ENCODE peak calls at places on chromosomes 5 and 9, in four cellular contexts. H, W, S and N are unnamed samples.
A peak's percentile ranks its signal among the peaks of the same experiment; 100 is the strongest.

GRCh38 chr5:73596705-73597328 is 29.2 kb upstream of the ARHGEF28 start:
- DNase-seq in W (no peak), S (peak; percentile 20), H (no peak), N (peak; percentile 67)

GRCh38 chr5:173396311-173396993 is 68.2 kb upstream of the STC2 start:
- DNase-seq in S (no peak), W (peak; percentile 76), H (no peak), N (peak; percentile 91)

GRCh38 chr5:74432240-74432639 is 208.3 kb downstream of the ENC1 start:
- DNase-seq in S (no peak), W (no peak), H (no peak), N (no peak)

GRCh38 chr9:136050266-136050705 is 44.8 kb downstream of the NACC2 start:
- DNase-seq in S (no peak), W (peak; percentile 54), H (no peak), N (peak; percentile 60)

GRCh38 chr5:74865799-74866652 is at the start of gene FAM169A:
- DNase-seq in W (peak; percentile 52), S (peak; percentile 4), H (peak; percentile 65), N (peak; percentile 83)

GRCh38 chr9:137551656-137552534 is at the start of gene MRPL41:
- DNase-seq in H (peak; percentile 86), S (peak; percentile 68), W (peak; percentile 96), N (peak; percentile 97)

GRCh38 chr5:2750758-2751464 is 566 bp downstream of the IRX2 start:
- DNase-seq in W (no peak), H (peak; percentile 34), S (no peak), N (peak; percentile 80)

GRCh38 chr5:73902327-73903051 is 276.5 kb downstream of the ARHGEF28 start:
- DNase-seq in W (no peak), H (peak; percentile 48), S (peak; percentile 77), N (peak; percentile 54)

GRCh38 chr9:16775330-16775729 is 95.1 kb downstream of the BNC2 start:
- DNase-seq in H (no peak), W (no peak), S (no peak), N (no peak)

GRCh38 chr9:71795097-71795807 is 26.9 kb upstream of the CEMIP2 start:
- DNase-seq in W (no peak), S (no peak), H (no peak), N (no peak)

GRCh38 chr5:44225231-44226160 is 163.7 kb downstream of the FGF10 start:
- DNase-seq in H (no peak), W (no peak), S (no peak), N (no peak)

GRCh38 chr9:38357350-38358114 is 35.0 kb upstream of the ALDH1B1 start:
- DNase-seq in H (no peak), S (no peak), W (no peak), N (no peak)

GRCh38 chr5:67880358-67880810 is 335.2 kb upstream of the PIK3R1 start:
- DNase-seq in H (peak; percentile 37), S (no peak), W (no peak), N (no peak)

GRCh38 chr5:76986828-76987526 is 34.1 kb downstream of the CRHBP start:
- DNase-seq in S (no peak), H (no peak), W (no peak), N (peak; percentile 50)

GRCh38 chr9:93112116-93112863 is 16.3 kb downstream of the CARD19 start:
- DNase-seq in W (no peak), H (no peak), S (no peak), N (peak; percentile 44)

GRCh38 chr9:88270398-88270797 is 117.8 kb upstream of the SPIN1 start:
- DNase-seq in S (no peak), W (no peak), H (no peak), N (no peak)

GRCh38 chr5:82363524-82363923 is 85.4 kb upstream of the RPS23 start:
- DNase-seq in W (no peak), H (no peak), S (no peak), N (no peak)

GRCh38 chr5:612498-613424 is 621 bp downstream of the CEP72 start:
- DNase-seq in W (no peak), H (peak; percentile 26), S (no peak), N (peak; percentile 76)

GRCh38 chr5:156042726-156043125 is 284.2 kb upstream of the SGCD start:
- DNase-seq in S (no peak), H (no peak), W (no peak), N (no peak)

GRCh38 chr5:2317540-2317939 is 433.9 kb downstream of the IRX2 start:
- DNase-seq in W (no peak), S (no peak), H (no peak), N (no peak)

GRCh38 chr5:13611604-13612003 is 332.9 kb downstream of the DNAH5 start:
- DNase-seq in H (peak; percentile 97), S (no peak), W (no peak), N (no peak)

GRCh38 chr5:135400866-135401265 is 1.8 kb upstream of the MACROH2A1 start:
- DNase-seq in S (no peak), H (no peak), W (no peak), N (peak; percentile 65)

GRCh38 chr9:128903079-128903461 is 17.7 kb upstream of the PHYHD1 start:
- DNase-seq in S (no peak), W (no peak), H (no peak), N (no peak)

GRCh38 chr9:121267689-121268597 is at the start of gene GSN:
- DNase-seq in H (peak; percentile 60), W (peak; percentile 85), S (peak; percentile 50), N (peak; percentile 93)

GRCh38 chr5:16588434-16589214 is 28.2 kb downstream of the RETREG1 start:
- DNase-seq in S (no peak), W (no peak), H (no peak), N (no peak)

DNA sequence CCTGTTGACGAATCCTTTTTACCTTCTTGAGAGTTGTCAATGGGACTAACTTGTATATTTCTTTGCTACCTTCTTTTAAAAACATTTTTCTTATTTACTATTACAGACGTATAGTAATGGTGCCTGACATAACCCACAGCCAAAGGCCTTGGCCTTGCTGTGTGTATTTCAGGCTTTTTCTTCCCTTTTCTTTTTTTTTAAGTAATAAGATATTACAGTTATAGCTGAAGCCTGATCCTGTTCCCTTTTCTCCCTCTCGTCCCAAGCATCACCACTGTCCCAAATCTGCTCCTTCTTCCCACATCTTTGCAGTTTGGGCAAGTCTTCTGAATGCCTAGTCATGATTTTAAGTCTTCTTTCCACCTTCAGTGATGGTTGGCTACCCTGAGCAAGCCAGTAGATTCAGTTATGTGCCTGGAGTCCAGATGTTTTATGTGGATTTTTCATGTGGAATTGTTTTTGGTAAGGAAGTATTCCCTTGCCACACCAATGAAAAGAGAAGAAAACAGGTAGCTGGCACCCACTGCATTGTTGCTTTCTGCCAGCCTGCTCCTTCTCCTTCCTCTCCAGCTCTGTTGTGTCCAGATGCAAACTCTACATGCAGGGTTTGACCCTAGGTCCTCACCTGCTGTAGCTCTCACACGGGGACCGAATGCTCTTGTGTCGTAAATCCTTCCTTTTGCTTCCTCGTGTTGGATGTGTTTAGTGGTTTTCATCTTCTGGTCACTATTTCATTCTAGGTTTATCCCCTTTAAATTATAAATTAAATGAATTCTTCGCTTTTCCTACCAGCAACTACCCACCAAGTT is 26.5 kb downstream of the ABL1 start:
- DNase-seq in W (no peak), H (no peak), S (no peak), N (no peak)
- H3K9ac ChIP-seq in W (no peak overlapping the region), H (no peak overlapping the region), S (peak overlapping the region; percentile 36), N (no peak overlapping the region)

GRCh38 chr5:171337207-171337562 is 28.1 kb downstream of the TLX3 start:
- DNase-seq in W (no peak), H (no peak), S (no peak), N (no peak)
- TF ChIP-seq CTCF in W (peak; percentile 3), H (no peak), S (no peak), N (no peak)

DNA sequence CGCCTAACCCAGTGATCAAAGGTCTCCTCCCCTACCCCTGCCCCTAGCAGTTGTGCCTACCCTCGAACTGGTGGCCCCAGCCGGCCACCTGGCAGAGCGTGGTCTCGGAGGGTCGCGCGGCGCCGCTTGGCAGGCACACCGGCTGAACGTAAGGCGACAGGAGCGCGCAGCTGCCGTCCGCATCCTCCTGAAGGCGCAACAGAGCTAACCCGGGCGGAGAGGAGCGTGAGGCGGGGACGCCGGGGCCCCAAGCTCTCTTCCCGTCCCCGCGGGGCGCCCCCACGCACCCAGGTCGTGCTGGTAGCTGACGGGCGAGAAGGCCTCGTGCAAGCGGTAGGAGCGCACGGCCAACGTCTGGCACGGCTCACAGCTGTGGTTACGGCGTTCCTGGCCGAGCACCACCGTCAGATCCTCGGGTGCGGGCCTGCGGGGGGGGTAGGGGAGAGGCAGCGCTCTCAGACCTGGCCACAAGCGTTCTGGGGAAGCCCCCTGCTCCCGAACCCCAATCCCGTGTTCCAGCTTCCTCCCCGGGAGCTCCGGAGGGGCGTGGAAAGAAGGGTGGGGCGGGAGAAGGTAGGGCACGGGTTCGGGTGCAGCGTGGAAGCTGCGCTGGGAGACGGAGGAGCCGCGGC is 2.8 kb upstream of the PFN3 start:
- DNase-seq in W (peak; percentile 72), H (peak; percentile 19), S (peak; percentile 12), N (peak; percentile 84)
- H3K9ac ChIP-seq in W (no peak overlapping the region), H (no peak overlapping the region), S (peak overlapping the region; percentile 13), N (no peak overlapping the region)

GRCh38 chr5:157324237-157324636 is 58.3 kb downstream of the CYFIP2 start:
- DNase-seq in S (no peak), H (no peak), W (peak; percentile 49), N (peak; percentile 79)
- TF ChIP-seq CTCF in S (peak; percentile 40), H (peak; percentile 24), W (peak; percentile 80), N (peak; percentile 73)

GRCh38 chr5:36158144-36158543 is 6.2 kb downstream of the SKP2 start:
- DNase-seq in S (peak; percentile 7), H (no peak), W (no peak), N (no peak)
- H3K9ac ChIP-seq in S (no peak overlapping the region), H (no peak overlapping the region), W (no peak overlapping the region), N (no peak overlapping the region)

DNA sequence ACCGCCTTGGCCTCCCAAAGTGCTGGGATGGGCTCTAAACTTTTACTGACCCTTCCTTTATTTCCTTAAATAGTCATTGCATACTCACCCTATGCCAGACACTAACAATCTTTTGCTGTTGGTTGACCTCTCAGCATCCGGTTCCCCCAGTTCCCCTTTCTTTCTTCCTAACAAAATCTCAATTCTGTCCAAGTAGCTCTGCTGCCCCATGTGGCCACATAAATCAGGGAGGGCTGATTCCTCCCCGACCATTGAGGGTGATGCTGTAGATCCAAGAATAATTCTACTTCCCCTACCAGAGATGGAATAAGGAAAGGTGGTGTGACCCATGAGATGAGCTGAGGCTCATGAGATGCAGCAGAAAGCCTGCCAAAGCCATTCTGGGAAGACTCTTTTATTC is 315.3 kb upstream of the MSX2 start:
- DNase-seq in H (no peak), S (no peak), W (no peak), N (peak; percentile 65)
- TF ChIP-seq CTCF in H (no peak), S (peak; percentile 4), W (peak; percentile 61), N (peak; percentile 64)

DNA sequence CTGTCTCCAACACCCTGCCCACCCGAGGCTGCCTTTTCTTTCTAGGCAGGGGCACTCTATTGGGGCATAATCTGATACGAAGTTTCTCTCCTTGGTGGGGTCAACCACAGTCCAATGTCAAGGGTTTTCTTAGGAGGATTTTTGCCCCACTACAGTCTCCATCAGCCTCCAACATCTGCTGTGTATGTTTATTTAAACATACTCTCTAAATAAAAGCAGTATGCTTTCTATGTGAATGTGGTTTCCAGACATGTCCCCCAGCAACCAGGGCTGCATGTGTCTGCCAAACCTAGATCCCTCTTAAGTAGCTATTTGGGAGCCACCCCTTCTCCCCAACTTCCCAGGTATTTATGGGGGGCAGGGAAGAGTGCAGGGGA is 75.6 kb downstream of the NREP start:
- DNase-seq in W (no peak), S (peak; percentile 52), H (no peak), N (no peak)
- H3K9ac ChIP-seq in W (no peak overlapping the region), S (peak overlapping the region; percentile 40), H (no peak overlapping the region), N (no peak overlapping the region)